ENCODE peak calls at places on chromosome 22, in four cellular contexts. One of them, this sample, is unnamed.

GRCh38 chr22:24952837-24953293 is 349 bp downstream of the KIAA1671 start:
- DNase-seq in Peyer's patch: no peak
- DNase-seq in choroid plexus epithelial cell: peak
- DNase-seq in brain microvascular endothelial cell: peak
- DNase-seq in this sample: peak

GRCh38 chr22:48224332-48224731 is 1461.9 kb downstream of the TBC1D22A start:
- DNase-seq in choroid plexus epithelial cell: no peak
- DNase-seq in brain microvascular endothelial cell: no peak
- DNase-seq in Peyer's patch: no peak
- DNase-seq in this sample: no peak

GRCh38 chr22:43002198-43002577 is 12.8 kb downstream of the PACSIN2 start:
- DNase-seq in choroid plexus epithelial cell: peak
- DNase-seq in brain microvascular endothelial cell: peak
- DNase-seq in Peyer's patch: no peak
- DNase-seq in this sample: no peak

GRCh38 chr22:25928038-25928437 is 186.1 kb downstream of the MYO18B start:
- DNase-seq in Peyer's patch: no peak
- DNase-seq in brain microvascular endothelial cell: no peak
- DNase-seq in choroid plexus epithelial cell: no peak
- DNase-seq in this sample: no peak

GRCh38 chr22:31526275-31526674 is 29.9 kb downstream of the SFI1 start:
- DNase-seq in choroid plexus epithelial cell: no peak
- DNase-seq in Peyer's patch: no peak
- DNase-seq in brain microvascular endothelial cell: no peak
- DNase-seq in this sample: no peak

GRCh38 chr22:42719656-42720262 is 911 bp downstream of the A4GALT start:
- DNase-seq in brain microvascular endothelial cell: no peak
- DNase-seq in Peyer's patch: peak
- DNase-seq in choroid plexus epithelial cell: no peak
- DNase-seq in this sample: peak

GRCh38 chr22:48692734-48693376 is 1134.8 kb downstream of the BRD1 start:
- DNase-seq in Peyer's patch: no peak
- DNase-seq in choroid plexus epithelial cell: no peak
- DNase-seq in brain microvascular endothelial cell: no peak
- DNase-seq in this sample: no peak

GRCh38 chr22:32830957-32831356 is 29.5 kb downstream of the TIMP3 start:
- DNase-seq in brain microvascular endothelial cell: no peak
- DNase-seq in Peyer's patch: no peak
- DNase-seq in choroid plexus epithelial cell: no peak
- DNase-seq in this sample: no peak

GRCh38 chr22:25747245-25747944 is 5.4 kb downstream of the MYO18B start:
- DNase-seq in Peyer's patch: no peak
- DNase-seq in choroid plexus epithelial cell: peak
- DNase-seq in brain microvascular endothelial cell: peak
- DNase-seq in this sample: no peak

GRCh38 chr22:25419247-25420113 is 145.0 kb upstream of the GRK3 start:
- DNase-seq in Peyer's patch: no peak
- DNase-seq in choroid plexus epithelial cell: peak
- DNase-seq in brain microvascular endothelial cell: peak
- DNase-seq in this sample: no peak

GRCh38 chr22:50626856-50627451 is 998 bp downstream of the ARSA start:
- DNase-seq in choroid plexus epithelial cell: no peak
- DNase-seq in brain microvascular endothelial cell: no peak
- DNase-seq in Peyer's patch: no peak
- DNase-seq in this sample: no peak

GRCh38 chr22:35111244-35111643 is 45.3 kb downstream of the ISX start:
- DNase-seq in brain microvascular endothelial cell: no peak
- DNase-seq in Peyer's patch: no peak
- DNase-seq in choroid plexus epithelial cell: no peak
- DNase-seq in this sample: no peak

GRCh38 chr22:27270818-27271510 is 530.6 kb downstream of the MN1 start:
- DNase-seq in Peyer's patch: no peak
- DNase-seq in brain microvascular endothelial cell: no peak
- DNase-seq in choroid plexus epithelial cell: peak
- DNase-seq in this sample: no peak

GRCh38 chr22:27876684-27877083 is 42.4 kb downstream of the PITPNB start:
- DNase-seq in Peyer's patch: no peak
- DNase-seq in brain microvascular endothelial cell: peak
- DNase-seq in choroid plexus epithelial cell: peak
- DNase-seq in this sample: no peak

GRCh38 chr22:31278643-31279326 is 13.5 kb downstream of the PIK3IP1 start:
- DNase-seq in brain microvascular endothelial cell: no peak
- DNase-seq in choroid plexus epithelial cell: peak
- DNase-seq in Peyer's patch: no peak
- DNase-seq in this sample: no peak

GRCh38 chr22:27596133-27596905 is 205.2 kb downstream of the MN1 start:
- DNase-seq in choroid plexus epithelial cell: no peak
- DNase-seq in brain microvascular endothelial cell: no peak
- DNase-seq in Peyer's patch: no peak
- DNase-seq in this sample: no peak

GRCh38 chr22:40491990-40492631 is 121.7 kb downstream of the SGSM3 start:
- DNase-seq in brain microvascular endothelial cell: peak
- DNase-seq in Peyer's patch: no peak
- DNase-seq in choroid plexus epithelial cell: peak
- DNase-seq in this sample: peak

GRCh38 chr22:25759825-25760231 is 17.8 kb downstream of the MYO18B start:
- DNase-seq in choroid plexus epithelial cell: peak
- DNase-seq in brain microvascular endothelial cell: peak
- DNase-seq in Peyer's patch: no peak
- DNase-seq in this sample: no peak

GRCh38 chr22:49624421-49625177 is 203.1 kb downstream of the BRD1 start:
- DNase-seq in Peyer's patch: no peak
- DNase-seq in brain microvascular endothelial cell: no peak
- DNase-seq in choroid plexus epithelial cell: no peak
- DNase-seq in this sample: no peak

DNA sequence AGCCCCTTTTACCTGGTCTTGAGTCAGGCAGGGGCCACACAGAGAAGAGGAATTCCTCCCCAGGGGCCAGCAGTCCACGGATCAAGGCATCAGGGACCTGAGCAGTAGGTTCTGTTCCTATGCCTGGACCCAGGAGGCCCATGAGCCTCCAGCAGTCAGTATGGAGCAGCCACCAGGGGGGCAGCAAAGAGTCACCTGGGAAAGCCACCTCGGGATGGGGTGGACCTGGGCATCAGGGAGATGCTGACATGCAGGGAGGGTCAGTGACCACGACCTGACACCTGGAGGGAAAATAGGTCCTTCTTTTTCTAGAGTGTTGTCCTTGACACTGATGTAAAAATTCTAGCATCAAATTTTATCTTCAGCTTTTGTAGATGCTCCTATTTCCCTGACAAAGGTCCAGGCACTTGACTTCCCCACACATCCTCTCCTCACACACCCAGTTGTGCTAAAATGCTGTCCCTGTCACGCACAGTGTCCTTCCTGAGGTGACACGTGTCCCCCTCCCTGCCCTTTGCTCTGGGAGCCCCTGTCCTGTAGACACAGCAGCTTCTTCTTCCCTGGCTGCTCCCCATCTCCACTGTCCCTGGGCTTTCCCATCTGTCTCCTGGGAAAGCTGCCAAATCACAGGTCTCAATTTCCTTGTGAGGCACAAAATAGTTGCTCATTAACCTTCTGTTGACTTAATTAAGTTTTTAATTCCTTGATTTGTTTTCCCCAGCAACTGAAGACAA is 70.0 kb upstream of the IGLL5 start:
- DNase-seq in Peyer's patch: no peak
- DNase-seq in choroid plexus epithelial cell: no peak
- DNase-seq in brain microvascular endothelial cell: no peak
- DNase-seq in this sample: no peak
- TF ChIP-seq CTCF in Peyer's patch: no peak
- TF ChIP-seq CTCF in choroid plexus epithelial cell: no peak
- TF ChIP-seq CTCF in brain microvascular endothelial cell: no peak
- TF ChIP-seq CTCF in this sample: no peak

GRCh38 chr22:29031236-29031982 is 30.2 kb downstream of the C22orf31 start:
- DNase-seq in choroid plexus epithelial cell: peak
- DNase-seq in Peyer's patch: no peak
- DNase-seq in brain microvascular endothelial cell: peak
- DNase-seq in this sample: peak
- TF ChIP-seq CTCF in choroid plexus epithelial cell: peak
- TF ChIP-seq CTCF in Peyer's patch: no peak
- TF ChIP-seq CTCF in brain microvascular endothelial cell: peak
- TF ChIP-seq CTCF in this sample: no peak

DNA sequence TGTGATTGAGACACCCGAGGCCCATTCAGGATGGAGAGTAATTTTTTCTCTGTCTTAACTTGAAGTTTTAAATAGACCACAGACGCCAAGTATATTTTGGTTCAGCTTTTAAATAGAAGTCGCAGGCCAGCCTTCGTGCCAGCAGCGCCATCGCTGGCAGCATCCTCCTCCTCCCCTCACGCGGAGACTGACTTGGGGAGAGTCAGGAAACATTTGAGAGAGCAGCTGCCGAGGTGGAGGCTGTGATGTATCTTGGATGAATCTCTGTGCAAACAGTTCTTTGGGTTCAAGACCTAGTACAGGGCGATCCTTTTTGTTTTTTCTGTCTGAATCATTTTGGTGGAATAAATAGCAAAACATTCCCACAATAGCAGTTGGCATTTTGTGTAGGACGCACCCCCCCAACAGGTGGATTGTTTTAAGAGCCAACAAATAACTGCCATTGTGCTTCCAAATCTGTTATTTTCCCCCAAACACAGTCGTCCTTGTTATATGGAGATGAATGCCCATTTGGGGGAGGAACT is 920 bp upstream of the DMC1 start:
- DNase-seq in choroid plexus epithelial cell: peak
- DNase-seq in brain microvascular endothelial cell: no peak
- DNase-seq in Peyer's patch: peak
- DNase-seq in this sample: peak
- TF ChIP-seq CTCF in choroid plexus epithelial cell: peak
- TF ChIP-seq CTCF in brain microvascular endothelial cell: peak
- TF ChIP-seq CTCF in Peyer's patch: no peak
- TF ChIP-seq CTCF in this sample: peak

GRCh38 chr22:37194750-37195149 is 6.7 kb upstream of the C1QTNF6 start:
- DNase-seq in choroid plexus epithelial cell: no peak
- DNase-seq in Peyer's patch: no peak
- DNase-seq in brain microvascular endothelial cell: no peak
- DNase-seq in this sample: no peak

GRCh38 chr22:37197451-37198289 is 9.6 kb upstream of the C1QTNF6 start:
- DNase-seq in brain microvascular endothelial cell: no peak
- DNase-seq in choroid plexus epithelial cell: peak
- DNase-seq in Peyer's patch: no peak
- DNase-seq in this sample: no peak

GRCh38 chr22:37195921-37196320 is 7.9 kb upstream of the C1QTNF6 start:
- DNase-seq in brain microvascular endothelial cell: no peak
- DNase-seq in Peyer's patch: no peak
- DNase-seq in choroid plexus epithelial cell: no peak
- DNase-seq in this sample: no peak

GRCh38 chr22:37198290-37199102 is 10.4 kb upstream of the C1QTNF6 start:
- DNase-seq in brain microvascular endothelial cell: peak
- DNase-seq in Peyer's patch: peak
- DNase-seq in choroid plexus epithelial cell: peak
- DNase-seq in this sample: peak

GRCh38 chr22:37196539-37197450 is 8.7 kb upstream of the C1QTNF6 start:
- DNase-seq in Peyer's patch: no peak
- DNase-seq in choroid plexus epithelial cell: peak
- DNase-seq in brain microvascular endothelial cell: no peak
- DNase-seq in this sample: no peak
- TF ChIP-seq CTCF in Peyer's patch: peak
- TF ChIP-seq CTCF in choroid plexus epithelial cell: peak
- TF ChIP-seq CTCF in brain microvascular endothelial cell: peak
- TF ChIP-seq CTCF in this sample: no peak

GRCh38 chr22:44831885-44832284 is 79.5 kb downstream of the ARHGAP8 start:
- DNase-seq in choroid plexus epithelial cell: no peak
- DNase-seq in brain microvascular endothelial cell: no peak
- DNase-seq in Peyer's patch: no peak
- DNase-seq in this sample: no peak

GRCh38 chr22:44827666-44828065 is 75.3 kb downstream of the ARHGAP8 start:
- DNase-seq in Peyer's patch: no peak
- DNase-seq in brain microvascular endothelial cell: no peak
- DNase-seq in choroid plexus epithelial cell: no peak
- DNase-seq in this sample: no peak

GRCh38 chr22:44825310-44826150 is 73.2 kb downstream of the ARHGAP8 start:
- DNase-seq in brain microvascular endothelial cell: no peak
- DNase-seq in Peyer's patch: no peak
- DNase-seq in choroid plexus epithelial cell: no peak
- DNase-seq in this sample: no peak

GRCh38 chr22:44824271-44824670 is 71.9 kb downstream of the ARHGAP8 start:
- DNase-seq in choroid plexus epithelial cell: no peak
- DNase-seq in Peyer's patch: no peak
- DNase-seq in brain microvascular endothelial cell: no peak
- DNase-seq in this sample: no peak

DNA sequence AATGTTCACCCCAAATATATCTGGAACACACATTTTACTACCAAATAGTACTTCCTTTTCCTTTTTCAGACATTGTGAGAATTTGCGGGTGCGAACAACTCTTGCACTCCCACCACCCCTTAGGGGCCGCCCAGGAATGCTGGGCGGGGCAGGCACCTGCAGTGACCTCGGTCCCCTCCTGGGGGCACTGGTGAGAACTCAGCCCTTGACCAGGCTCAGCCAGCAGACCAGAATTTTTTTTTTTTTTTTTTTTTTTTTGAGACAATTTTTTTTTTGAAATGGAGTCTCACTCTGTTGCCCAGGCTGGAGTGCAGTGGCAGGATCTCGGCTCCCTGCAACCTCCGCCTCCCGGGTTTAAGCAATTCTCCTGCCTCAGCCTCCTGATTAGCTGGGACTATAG is 75.8 kb downstream of the ARHGAP8 start:
- DNase-seq in brain microvascular endothelial cell: no peak
- DNase-seq in Peyer's patch: no peak
- DNase-seq in choroid plexus epithelial cell: peak
- DNase-seq in this sample: peak
- TF ChIP-seq CTCF in brain microvascular endothelial cell: peak
- TF ChIP-seq CTCF in Peyer's patch: peak
- TF ChIP-seq CTCF in choroid plexus epithelial cell: peak
- TF ChIP-seq CTCF in this sample: peak

GRCh38 chr22:23910496-23911190 is 16.5 kb downstream of the MIF start:
- DNase-seq in choroid plexus epithelial cell: no peak
- DNase-seq in Peyer's patch: no peak
- DNase-seq in brain microvascular endothelial cell: no peak
- DNase-seq in this sample: no peak
- TF ChIP-seq CTCF in choroid plexus epithelial cell: no peak
- TF ChIP-seq CTCF in Peyer's patch: no peak
- TF ChIP-seq CTCF in brain microvascular endothelial cell: no peak
- TF ChIP-seq CTCF in this sample: no peak

This sample was measured in GM13976.